ENCODE peak calls at places on chromosomes 4 and X, in four cellular contexts. One of them, this sample, is unnamed.

GRCh38 chr4:70364002-70364401 is 3.4 kb downstream of the SMR3A start:
- DNase-seq in HepG2: no peak
- DNase-seq in A549: no peak
- DNase-seq in SK-N-SH: no peak
- DNase-seq in this sample: no peak

GRCh38 chrX:144849141-144849540 is 398.2 kb upstream of the SPANXN1 start:
- DNase-seq in HepG2: no peak
- DNase-seq in A549: no peak
- DNase-seq in SK-N-SH: no peak
- DNase-seq in this sample: no peak

GRCh38 chrX:109357714-109358113 is 124.2 kb downstream of the GUCY2F start:
- DNase-seq in HepG2: no peak
- DNase-seq in A549: no peak
- DNase-seq in SK-N-SH: no peak
- DNase-seq in this sample: no peak

GRCh38 chr4:185730387-185730786 is 81.6 kb downstream of the SORBS2 start:
- DNase-seq in HepG2: no peak
- DNase-seq in A549: no peak
- DNase-seq in SK-N-SH: no peak
- DNase-seq in this sample: no peak

GRCh38 chr4:139189417-139189749 is 12.4 kb upstream of the ELF2 start:
- DNase-seq in HepG2: no peak
- DNase-seq in A549: no peak
- DNase-seq in SK-N-SH: no peak
- DNase-seq in this sample: no peak

GRCh38 chr4:116952530-116953108 is 132.8 kb downstream of the TRAM1L1 start:
- DNase-seq in HepG2: no peak
- DNase-seq in A549: no peak
- DNase-seq in SK-N-SH: no peak
- DNase-seq in this sample: no peak

GRCh38 chr4:185801471-185801870 is 10.5 kb downstream of the SORBS2 start:
- DNase-seq in HepG2: no peak
- DNase-seq in A549: no peak
- DNase-seq in SK-N-SH: no peak
- DNase-seq in this sample: no peak

GRCh38 chr4:244471-244870 is 60.8 kb downstream of the ZNF732 start:
- DNase-seq in HepG2: peak; percentile 21
- DNase-seq in A549: no peak
- DNase-seq in SK-N-SH: no peak
- DNase-seq in this sample: peak; percentile 11

GRCh38 chr4:86331362-86331761 is 28.5 kb downstream of the MAPK10 start:
- DNase-seq in HepG2: no peak
- DNase-seq in A549: no peak
- DNase-seq in SK-N-SH: no peak
- DNase-seq in this sample: no peak

GRCh38 chrX:133249659-133250058 is 31.5 kb upstream of the TFDP3 start:
- DNase-seq in HepG2: no peak
- DNase-seq in A549: peak; percentile 2
- DNase-seq in SK-N-SH: peak; percentile 20
- DNase-seq in this sample: no peak

GRCh38 chr4:25088342-25088952 is 57.7 kb upstream of the LGI2 start:
- DNase-seq in HepG2: no peak
- DNase-seq in A549: no peak
- DNase-seq in SK-N-SH: peak; percentile 47
- DNase-seq in this sample: no peak

GRCh38 chrX:151363316-151363715 is 33.7 kb upstream of the VMA21 start:
- DNase-seq in HepG2: no peak
- DNase-seq in A549: no peak
- DNase-seq in SK-N-SH: no peak
- DNase-seq in this sample: no peak

GRCh38 chrX:45322820-45323219 is 122.1 kb upstream of the DIPK2B start:
- DNase-seq in HepG2: no peak
- DNase-seq in A549: no peak
- DNase-seq in SK-N-SH: no peak
- DNase-seq in this sample: no peak

GRCh38 chr4:153950100-153950979 is 161.5 kb upstream of the SFRP2 start:
- DNase-seq in HepG2: peak; percentile 21
- DNase-seq in A549: no peak
- DNase-seq in SK-N-SH: no peak
- DNase-seq in this sample: no peak

GRCh38 chr4:26204911-26205368 is 115.9 kb upstream of the RBPJ start:
- DNase-seq in HepG2: no peak
- DNase-seq in A549: no peak
- DNase-seq in SK-N-SH: no peak
- DNase-seq in this sample: no peak

GRCh38 chr4:32499176-32499575 is 1779.0 kb downstream of the PCDH7 start:
- DNase-seq in HepG2: no peak
- DNase-seq in A549: no peak
- DNase-seq in SK-N-SH: no peak
- DNase-seq in this sample: no peak

GRCh38 chr4:89660851-89661250 is 176.1 kb downstream of the SNCA start:
- DNase-seq in HepG2: no peak
- DNase-seq in A549: no peak
- DNase-seq in SK-N-SH: no peak
- DNase-seq in this sample: no peak

GRCh38 chr4:165326831-165327210 is 648 bp upstream of the MSMO1 start:
- DNase-seq in HepG2: peak; percentile 57
- DNase-seq in A549: peak; percentile 14
- DNase-seq in SK-N-SH: peak; percentile 41
- DNase-seq in this sample: no peak

GRCh38 chr4:24244663-24245519 is 339.5 kb downstream of the DHX15 start:
- DNase-seq in HepG2: no peak
- DNase-seq in A549: no peak
- DNase-seq in SK-N-SH: no peak
- DNase-seq in this sample: no peak

GRCh38 chr4:3046149-3046548 is 28.2 kb downstream of the HTT-AS start:
- DNase-seq in HepG2: no peak
- DNase-seq in A549: no peak
- DNase-seq in SK-N-SH: no peak
- DNase-seq in this sample: no peak

GRCh38 chrX:134880866-134881265 is 109.9 kb upstream of the SMIM10 start:
- DNase-seq in HepG2: no peak
- DNase-seq in A549: no peak
- DNase-seq in SK-N-SH: no peak
- DNase-seq in this sample: no peak

GRCh38 chr4:42262701-42263490 is 110.4 kb upstream of the BEND4 start:
- DNase-seq in HepG2: no peak
- DNase-seq in A549: no peak
- DNase-seq in SK-N-SH: no peak
- DNase-seq in this sample: no peak

GRCh38 chr4:148539387-148539786 is 97.2 kb upstream of the NR3C2 start:
- DNase-seq in HepG2: no peak
- DNase-seq in A549: no peak
- DNase-seq in SK-N-SH: no peak
- DNase-seq in this sample: no peak

GRCh38 chr4:3342182-3342854 is 49.5 kb downstream of the RGS12 start:
- DNase-seq in HepG2: peak; percentile 85
- DNase-seq in A549: peak; percentile 14
- DNase-seq in SK-N-SH: no peak
- DNase-seq in this sample: no peak

GRCh38 chrX:97117572-97117971 is 233.9 kb downstream of the RPA4 start:
- DNase-seq in HepG2: no peak
- DNase-seq in A549: no peak
- DNase-seq in SK-N-SH: no peak
- DNase-seq in this sample: no peak

GRCh38 chr4:13527983-13528822 is 16.1 kb downstream of the NKX3-2 start:
- DNase-seq in HepG2: no peak
- DNase-seq in A549: no peak
- DNase-seq in SK-N-SH: peak; percentile 42
- DNase-seq in this sample: peak; percentile 56

GRCh38 chr4:2932951-2933565 is 30.1 kb downstream of the NOP14 start:
- DNase-seq in HepG2: no peak
- DNase-seq in A549: no peak
- DNase-seq in SK-N-SH: peak; percentile 72
- DNase-seq in this sample: no peak

GRCh38 chr4:99763635-99764101 is 53.0 kb upstream of the DAPP1 start:
- DNase-seq in HepG2: no peak
- DNase-seq in A549: peak; percentile 8
- DNase-seq in SK-N-SH: no peak
- DNase-seq in this sample: no peak
- TF ChIP-seq PBX3 in HepG2: no peak
- TF ChIP-seq PBX3 in A549: no peak
- TF ChIP-seq PBX3 in SK-N-SH: peak; percentile 83
- TF ChIP-seq PBX3 in this sample: no peak

GRCh38 chr4:37803348-37803973 is 23.0 kb upstream of the PGM2 start:
- DNase-seq in HepG2: peak; percentile 57
- DNase-seq in A549: no peak
- DNase-seq in SK-N-SH: peak; percentile 25
- DNase-seq in this sample: no peak
- TF ChIP-seq PBX3 in HepG2: no peak
- TF ChIP-seq PBX3 in A549: no peak
- TF ChIP-seq PBX3 in SK-N-SH: no peak
- TF ChIP-seq PBX3 in this sample: no peak

GRCh38 chr4:120198411-120198810 is 131.8 kb upstream of the MAD2L1 start:
- DNase-seq in HepG2: no peak
- DNase-seq in A549: no peak
- DNase-seq in SK-N-SH: no peak
- DNase-seq in this sample: no peak

GRCh38 chr4:120207021-120207420 is 140.4 kb upstream of the MAD2L1 start:
- DNase-seq in HepG2: no peak
- DNase-seq in A549: no peak
- DNase-seq in SK-N-SH: no peak
- DNase-seq in this sample: no peak

GRCh38 chr4:120202222-120202621 is 135.6 kb upstream of the MAD2L1 start:
- DNase-seq in HepG2: no peak
- DNase-seq in A549: no peak
- DNase-seq in SK-N-SH: no peak
- DNase-seq in this sample: no peak
- TF ChIP-seq PBX3 in HepG2: no peak
- TF ChIP-seq PBX3 in A549: no peak
- TF ChIP-seq PBX3 in SK-N-SH: no peak
- TF ChIP-seq PBX3 in this sample: no peak

DNA sequence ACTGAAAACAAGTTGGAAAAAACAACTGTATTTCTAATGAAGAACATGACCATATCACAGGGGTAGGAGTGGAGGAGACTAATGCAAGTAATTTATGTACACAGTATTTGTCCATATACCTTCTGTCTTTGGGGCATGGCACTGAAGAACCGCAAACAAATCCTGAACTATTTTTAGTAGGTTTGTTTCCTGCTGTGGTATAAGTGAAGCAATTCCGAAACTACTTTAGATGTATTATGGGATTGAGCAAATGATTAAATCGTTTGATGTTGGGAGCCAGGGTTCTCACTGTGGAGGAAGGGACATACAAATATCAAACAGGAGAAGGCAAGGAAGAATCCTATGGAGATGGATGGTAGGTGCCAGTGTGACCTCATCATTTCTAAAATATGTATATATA is 18.9 kb upstream of the SH3KBP1 start:
- DNase-seq in HepG2: no peak
- DNase-seq in A549: no peak
- DNase-seq in SK-N-SH: no peak
- DNase-seq in this sample: no peak
- TF ChIP-seq PBX3 in HepG2: no peak
- TF ChIP-seq PBX3 in A549: no peak
- TF ChIP-seq PBX3 in SK-N-SH: no peak
- TF ChIP-seq PBX3 in this sample: no peak

GRCh38 chr4:107719927-107720722 is at the start of gene PAPSS1:
- DNase-seq in HepG2: peak; percentile 93
- DNase-seq in A549: peak; percentile 64
- DNase-seq in SK-N-SH: peak; percentile 96
- DNase-seq in this sample: peak; percentile 81

GRCh38 chr4:107721436-107722090 is 1.5 kb upstream of the PAPSS1 start:
- DNase-seq in HepG2: no peak
- DNase-seq in A549: no peak
- DNase-seq in SK-N-SH: no peak
- DNase-seq in this sample: no peak

GRCh38 chr4:107719211-107719926 is 665 bp downstream of the PAPSS1 start:
- DNase-seq in HepG2: peak; percentile 77
- DNase-seq in A549: no peak
- DNase-seq in SK-N-SH: no peak
- DNase-seq in this sample: no peak

GRCh38 chr4:107718351-107718965 is 1.6 kb downstream of the PAPSS1 start:
- DNase-seq in HepG2: no peak
- DNase-seq in A549: no peak
- DNase-seq in SK-N-SH: no peak
- DNase-seq in this sample: peak; percentile 50
- TF ChIP-seq PBX3 in HepG2: no peak
- TF ChIP-seq PBX3 in A549: no peak
- TF ChIP-seq PBX3 in SK-N-SH: no peak
- TF ChIP-seq PBX3 in this sample: no peak

GRCh38 chr4:5960197-5960880 is 57.9 kb downstream of the C4orf50 start:
- DNase-seq in HepG2: no peak
- DNase-seq in A549: no peak
- DNase-seq in SK-N-SH: no peak
- DNase-seq in this sample: no peak

GRCh38 chr4:5963611-5964010 is 54.6 kb downstream of the C4orf50 start:
- DNase-seq in HepG2: no peak
- DNase-seq in A549: no peak
- DNase-seq in SK-N-SH: no peak
- DNase-seq in this sample: no peak

GRCh38 chr4:5965225-5965624 is 53.0 kb downstream of the C4orf50 start:
- DNase-seq in HepG2: no peak
- DNase-seq in A549: no peak
- DNase-seq in SK-N-SH: no peak
- DNase-seq in this sample: no peak

GRCh38 chr4:5962416-5962815 is 55.8 kb downstream of the C4orf50 start:
- DNase-seq in HepG2: no peak
- DNase-seq in A549: no peak
- DNase-seq in SK-N-SH: no peak
- DNase-seq in this sample: no peak

DNA sequence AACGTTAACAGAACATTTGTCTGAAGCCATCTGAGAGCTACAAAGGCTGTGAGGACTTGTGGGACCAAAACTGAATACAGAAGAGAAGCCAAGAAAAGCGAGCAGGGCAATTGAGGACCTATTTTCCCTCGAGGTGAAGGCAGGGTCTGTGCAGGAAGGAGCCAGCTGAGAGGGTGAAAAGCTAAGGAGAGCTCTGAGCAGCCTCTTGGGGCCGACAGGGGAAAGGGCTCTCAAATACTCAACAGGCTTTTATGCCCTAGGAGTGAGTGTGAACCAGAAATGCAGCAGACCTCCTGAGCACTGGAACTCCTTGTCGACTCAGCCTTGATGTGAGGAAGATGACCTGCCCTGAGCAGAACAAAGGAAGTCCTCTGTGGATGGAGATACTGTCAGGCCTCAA is 54.2 kb downstream of the C4orf50 start:
- DNase-seq in HepG2: no peak
- DNase-seq in A549: no peak
- DNase-seq in SK-N-SH: no peak
- DNase-seq in this sample: no peak
- TF ChIP-seq PBX3 in HepG2: no peak
- TF ChIP-seq PBX3 in A549: no peak
- TF ChIP-seq PBX3 in SK-N-SH: no peak
- TF ChIP-seq PBX3 in this sample: no peak

This sample was measured in GM12878.